ENCODE peak calls at places on chromosomes 7 and 10, in six cellular contexts. W is HFFc6, L is brain microvascular endothelial cell, N is NCI-H1048, F is DMS153, J is M059J. G is an unnamed sample.

GRCh38 chr7:6589829-6590644 is at the start of gene INTS15:
- DNase-seq in F (peak; percentile 68), N (peak; percentile 62), L (peak; percentile 25), J (peak; percentile 70), W (peak; percentile 54), G (peak; percentile 89)

GRCh38 chr7:131521651-131522163 is 34.7 kb downstream of the PODXL start:
- DNase-seq in W (no peak), F (no peak), L (no peak), J (peak; percentile 88), N (no peak), G (peak; percentile 38)

GRCh38 chr7:51067757-51068156 is 248.9 kb downstream of the COBL start:
- DNase-seq in L (peak; percentile 83), W (peak; percentile 58), J (peak; percentile 72), N (peak; percentile 20), F (peak; percentile 29), G (peak; percentile 69)

GRCh38 chr7:64999165-65000004 is 7.1 kb downstream of the ERV3-1 start:
- DNase-seq in N (no peak), W (no peak), J (no peak), F (no peak), L (peak; percentile 86), G (no peak)

GRCh38 chr7:234712-235553 is 42.6 kb downstream of the FAM20C start:
- DNase-seq in L (no peak), W (peak; percentile 65), J (peak; percentile 75), F (no peak), N (no peak), G (peak; percentile 62)

GRCh38 chr7:11077816-11078215 is 104.1 kb downstream of the PHF14 start:
- DNase-seq in N (no peak), W (no peak), L (no peak), J (no peak), F (no peak), G (no peak)

GRCh38 chr10:46325021-46325420 is 38.2 kb downstream of the ANTXRL start:
- DNase-seq in J (peak; percentile 36), F (no peak), L (no peak), W (peak; percentile 23), N (no peak), G (peak; percentile 17)

GRCh38 chr10:62095341-62096071 is 173.1 kb downstream of the RTKN2 start:
- DNase-seq in N (no peak), W (no peak), J (peak; percentile 36), L (no peak), F (peak; percentile 31), G (peak; percentile 29)

GRCh38 chr7:33792547-33793105 is 112.7 kb upstream of the BMPER start:
- DNase-seq in F (no peak), L (no peak), J (no peak), W (no peak), N (no peak), G (no peak)